ENCODE peak calls at places on chromosomes 4 and X, in four cellular contexts. H is heart left ventricle, O is breast epithelium, A is sigmoid colon. I is an unnamed sample. For H3K36me3, the result is how much of the 10 kb centered on the place peaks cover.

GRCh38 chr4:69858683-69859082 is 1.3 kb downstream of the SULT1E1 start:
- DNase-seq in H (no peak), O (no peak), A (no peak), I (no peak)

GRCh38 chrX:28756647-28757046 is 169.4 kb downstream of the IL1RAPL1 start:
- DNase-seq in H (no peak), O (no peak), A (no peak), I (no peak)

GRCh38 chr4:1512738-1513660 is 106.8 kb upstream of the NKX1-1 start:
- DNase-seq in H (peak), O (no peak), A (no peak), I (no peak)

GRCh38 chr4:5751073-5751917 is 40.3 kb downstream of the EVC start:
- DNase-seq in H (no peak), O (no peak), A (peak), I (no peak)

GRCh38 chrX:10755477-10756334 is 135.3 kb upstream of the MID1 start:
- DNase-seq in H (no peak), O (no peak), A (no peak), I (no peak)

GRCh38 chr4:73019462-73020047 is 50.0 kb downstream of the COX18 start:
- DNase-seq in H (no peak), O (no peak), A (no peak), I (no peak)

GRCh38 chr4:141131738-141132688 is 1.3 kb downstream of the RNF150 start:
- DNase-seq in H (peak), O (peak), A (peak), I (no peak)

GRCh38 chrX:112668476-112669404 is 11.0 kb downstream of the LHFPL1 start:
- DNase-seq in H (no peak), O (no peak), A (no peak), I (no peak)

GRCh38 chr4:2248044-2248780 is 6.3 kb upstream of the HAUS3 start:
- DNase-seq in H (no peak), O (no peak), A (no peak), I (no peak)

DNA sequence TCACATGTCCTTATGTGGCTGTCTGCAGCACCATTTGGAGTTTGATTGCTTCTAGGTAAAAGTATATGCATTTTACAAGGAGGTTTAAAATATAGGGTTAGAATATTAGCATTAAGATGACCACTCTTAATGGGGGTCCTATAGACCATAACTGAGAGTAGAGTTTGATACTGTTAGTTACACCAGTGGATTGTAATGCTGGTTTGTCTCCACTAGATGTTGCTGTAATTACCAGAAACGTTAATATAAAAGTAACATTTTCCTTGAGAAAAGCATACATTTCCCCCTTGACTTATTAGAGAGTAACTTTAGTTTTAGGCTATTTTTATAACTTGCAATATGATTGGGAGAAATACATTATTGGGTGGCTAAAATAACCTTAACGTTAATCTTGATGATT is 93.0 kb downstream of the ZXDA start:
- DNase-seq in H (no peak), O (no peak), A (no peak), I (no peak)
- TF ChIP-seq CTCF in H (peak), O (no peak), A (no peak), I (no peak)

GRCh38 chr4:39341075-39341725 is 25.0 kb downstream of the RFC1 start:
- DNase-seq in H (no peak), O (no peak), A (no peak), I (no peak)
- H3K27ac ChIP-seq in H (no peak), O (no peak), A (no peak), I (no peak)

DNA sequence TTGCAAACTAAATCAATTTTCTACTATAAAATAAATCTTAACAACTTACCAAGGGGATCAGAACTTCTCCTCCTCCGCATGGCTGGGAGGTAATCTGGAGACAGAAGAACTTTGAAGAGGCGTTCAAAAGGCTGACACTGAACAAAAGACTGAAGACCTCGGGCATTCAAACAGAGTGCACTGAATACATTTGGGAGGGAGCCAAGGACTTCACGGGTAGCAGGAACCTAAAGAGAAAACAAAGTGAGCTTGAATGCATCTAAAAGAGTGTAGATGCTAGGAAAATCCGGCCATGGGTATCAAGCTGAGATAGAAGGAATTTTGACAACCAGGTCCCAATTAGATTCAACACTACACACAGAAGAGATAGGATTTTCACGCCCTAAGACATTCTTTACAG is 69.6 kb downstream of the HUWE1 start:
- DNase-seq in H (no peak), O (no peak), A (no peak), I (no peak)
- H3K36me3 ChIP-seq in H (under half), O (under half), A (half or more), I (under half)

DNA sequence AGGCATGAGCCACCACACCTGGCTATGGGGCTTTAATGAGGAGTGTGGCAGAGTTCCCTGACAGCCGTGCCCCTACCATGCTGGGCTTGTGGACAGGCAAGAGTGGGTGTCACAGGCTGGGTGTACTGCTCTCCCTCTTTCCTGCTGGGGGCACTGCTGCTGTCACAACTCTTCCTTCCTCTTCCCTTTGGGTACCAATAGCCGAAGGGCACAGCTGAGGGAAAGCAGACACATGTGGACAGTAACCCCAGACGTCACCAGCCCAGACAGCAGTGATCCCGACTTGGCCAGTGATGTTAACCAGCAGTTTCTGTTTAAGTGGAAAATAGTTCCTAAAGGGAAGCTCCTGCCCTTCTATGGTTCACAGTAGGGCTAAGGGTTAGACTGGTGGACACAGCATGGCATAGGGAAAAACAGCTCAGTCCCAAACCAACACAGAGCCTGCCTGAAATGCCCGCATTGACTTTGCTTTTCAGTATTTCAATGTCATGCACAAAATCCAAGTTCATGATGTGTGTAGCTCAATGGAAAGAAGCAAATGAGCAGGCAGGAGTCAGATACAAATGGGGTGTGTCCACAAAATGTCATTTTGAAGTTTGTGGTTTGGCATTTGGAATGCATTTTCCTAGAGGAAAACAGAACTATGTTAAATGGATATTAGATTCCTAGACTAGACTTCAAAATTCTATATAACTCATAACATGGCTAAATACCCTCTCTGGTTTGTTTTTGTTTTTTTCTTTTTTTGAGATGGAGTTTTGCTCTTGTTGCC is 24.9 kb upstream of the DDX3X start:
- DNase-seq in H (no peak), O (no peak), A (no peak), I (no peak)
- TF ChIP-seq CTCF in H (no peak), O (no peak), A (no peak), I (no peak)

DNA sequence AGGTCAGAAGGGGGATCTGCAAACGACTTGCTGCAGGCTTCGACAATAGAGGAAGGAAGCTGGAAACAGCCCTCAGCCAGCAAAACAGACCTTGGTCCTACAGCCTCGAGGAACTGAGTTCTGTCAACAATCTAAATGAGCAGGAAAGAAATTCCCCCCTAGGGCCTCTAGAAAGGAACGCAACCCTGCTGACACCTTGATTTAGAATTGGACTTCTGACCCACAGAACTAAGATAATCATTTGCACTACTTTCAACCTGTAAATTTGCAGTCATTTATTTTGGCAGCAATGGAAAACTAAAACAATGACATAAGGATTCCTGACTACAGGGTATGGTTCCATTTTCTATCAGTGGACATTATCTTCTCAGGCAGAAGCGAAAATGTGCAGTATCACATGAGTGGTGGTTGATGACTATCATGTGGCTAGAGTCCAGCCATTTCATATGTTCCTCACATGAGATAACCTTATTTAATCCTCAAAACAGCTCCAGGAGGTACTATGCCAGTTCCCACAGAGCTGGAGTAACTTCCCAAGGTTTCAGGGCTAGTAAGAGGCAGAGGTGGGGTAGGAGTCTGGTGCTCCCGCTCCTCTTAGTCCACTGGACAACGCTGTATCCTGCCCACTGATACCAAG is 61.6 kb downstream of the SAT1 start:
- DNase-seq in H (no peak), O (no peak), A (no peak), I (no peak)
- H3K27ac ChIP-seq in H (no peak), O (peak), A (peak), I (peak)

DNA sequence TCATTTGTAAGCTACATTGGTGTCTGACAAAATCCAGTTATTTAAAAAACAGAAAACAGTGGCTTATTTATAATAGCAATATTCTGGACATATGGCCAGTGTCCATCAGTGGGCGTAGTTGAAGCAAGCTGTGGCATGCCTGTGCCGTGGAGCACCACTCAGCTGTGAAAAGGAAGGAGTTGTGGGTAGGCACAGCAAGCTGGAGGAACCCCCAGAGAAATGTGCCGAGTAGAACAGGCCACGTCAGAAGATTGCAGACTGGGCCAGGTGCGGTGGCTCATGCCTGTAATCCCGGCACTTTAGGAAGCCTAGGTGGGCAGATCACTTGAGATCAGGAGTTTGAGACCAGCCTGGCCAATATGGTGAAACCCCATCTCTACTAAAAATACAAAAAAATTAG is 102.4 kb downstream of the GPR143 start:
- DNase-seq in H (no peak), O (no peak), A (no peak), I (no peak)
- H3K36me3 ChIP-seq in H (under half), O (under half), A (under half), I (under half)

GRCh38 chr4:71270901-71271300 is 67.9 kb upstream of the SLC4A4 start:
- DNase-seq in H (no peak), O (no peak), A (no peak), I (no peak)
- TF ChIP-seq CTCF in H (peak), O (no peak), A (no peak), I (no peak)

I was measured in thoracic aorta.